ENCODE peak calls at places on chromosomes 11 and 22, in four cellular contexts. R, W, G and Z are unnamed samples.

GRCh38 chr22:17121235-17122195 is at the start of gene TMEM121B:
- DNase-seq in W (peak; percentile 44), R (peak; percentile 71), G (peak; percentile 59), Z (peak; percentile 82)

GRCh38 chr22:33299245-33299956 is 241.2 kb upstream of the SYN3 start:
- DNase-seq in R (no peak), W (peak; percentile 2), G (no peak), Z (no peak)

GRCh38 chr11:32429477-32429876 is 5.9 kb downstream of the WT1 start:
- DNase-seq in R (no peak), W (no peak), G (no peak), Z (no peak)

GRCh38 chr11:4433852-4434251 is 15.2 kb upstream of the OR52K2 start:
- DNase-seq in R (no peak), W (no peak), G (no peak), Z (peak; percentile 50)

GRCh38 chr22:44085743-44086741 is 61.9 kb downstream of the PARVB start:
- DNase-seq in R (peak; percentile 63), G (peak; percentile 66), W (peak; percentile 69), Z (no peak)

GRCh38 chr22:30628491-30628890 is 7.1 kb upstream of the SLC35E4 start:
- DNase-seq in G (no peak), W (no peak), R (no peak), Z (no peak)

GRCh38 chr22:42432020-42432596 is at the start of gene NFAM1:
- DNase-seq in R (peak; percentile 71), W (no peak), G (no peak), Z (peak; percentile 90)

GRCh38 chr22:30245985-30246901 is at the start of gene LIF:
- DNase-seq in G (peak; percentile 71), W (peak; percentile 83), R (peak; percentile 69), Z (no peak)

GRCh38 chr11:113475160-113475761 is at the start of gene DRD2:
- DNase-seq in R (no peak), G (peak; percentile 15), W (peak; percentile 21), Z (no peak)

GRCh38 chr22:19448076-19448607 is 631 bp upstream of the C22orf39 start:
- DNase-seq in W (peak; percentile 92), G (peak; percentile 19), R (no peak), Z (no peak)

GRCh38 chr11:64560941-64561340 is 30.1 kb upstream of the SLC22A12 start:
- DNase-seq in G (no peak), R (no peak), W (no peak), Z (no peak)

GRCh38 chr11:111923351-111923788 is 4.7 kb downstream of the C11orf52 start:
- DNase-seq in G (no peak), W (peak; percentile 50), R (no peak), Z (no peak)

GRCh38 chr22:41305646-41306045 is 4.3 kb downstream of the ZC3H7B start:
- DNase-seq in W (no peak), R (no peak), G (no peak), Z (no peak)

GRCh38 chr22:40597541-40598453 is 38.7 kb downstream of the MRTFA start:
- DNase-seq in G (no peak), W (peak; percentile 27), R (no peak), Z (no peak)

GRCh38 chr11:19458721-19459120 is 218.0 kb upstream of the E2F8 start:
- DNase-seq in W (no peak), R (no peak), G (no peak), Z (no peak)

GRCh38 chr11:123517559-123518364 is 87.7 kb downstream of the GRAMD1B start:
- DNase-seq in G (no peak), R (no peak), W (no peak), Z (no peak)

GRCh38 chr22:49620003-49620556 is 207.6 kb downstream of the BRD1 start:
- DNase-seq in R (peak; percentile 29), W (no peak), G (no peak), Z (peak; percentile 34)

GRCh38 chr11:44621784-44622183 is 56.3 kb downstream of the CD82 start:
- DNase-seq in G (no peak), R (no peak), W (no peak), Z (peak; percentile 38)

GRCh38 chr11:111229604-111230003 is 15.9 kb upstream of the POU2AF2 start:
- DNase-seq in W (peak; percentile 35), G (no peak), R (no peak), Z (no peak)

GRCh38 chr11:105673089-105673488 is 63.2 kb downstream of the GRIA4 start:
- DNase-seq in G (peak; percentile 15), R (no peak), W (peak; percentile 74), Z (no peak)

GRCh38 chr11:73981051-73981805 is 1.4 kb downstream of the UCP2 start:
- DNase-seq in W (no peak), G (no peak), R (no peak), Z (peak; percentile 31)

GRCh38 chr11:501001-501682 is 5.9 kb downstream of the RNH1 start:
- DNase-seq in R (no peak), G (no peak), W (no peak), Z (no peak)

GRCh38 chr11:112555491-112556364 is 295.1 kb upstream of the PLET1 start:
- DNase-seq in G (peak; percentile 67), W (peak; percentile 62), R (peak; percentile 45), Z (no peak)

GRCh38 chr22:43171607-43172006 is 15.3 kb downstream of the TTLL12 start:
- DNase-seq in R (peak; percentile 92), G (no peak), W (no peak), Z (no peak)

GRCh38 chr11:61683961-61684869 is 4.0 kb downstream of the DAGLA start:
- DNase-seq in W (peak; percentile 50), G (no peak), R (no peak), Z (no peak)

GRCh38 chr22:27370987-27371386 is 430.6 kb downstream of the MN1 start:
- DNase-seq in G (no peak), R (no peak), W (no peak), Z (no peak)

GRCh38 chr22:46663436-46664100 is 43.4 kb downstream of the GRAMD4 start:
- DNase-seq in R (no peak), G (no peak), W (no peak), Z (no peak)

GRCh38 chr11:122755941-122756340 is 82.4 kb upstream of the CRTAM start:
- DNase-seq in G (no peak), R (no peak), W (no peak), Z (no peak)

GRCh38 chr11:61377461-61378160 is 14.8 kb upstream of the TMEM216 start:
- DNase-seq in W (peak; percentile 46), G (no peak), R (no peak), Z (no peak)

GRCh38 chr11:2122222-2122906 is 16.8 kb downstream of the IGF2 start:
- DNase-seq in R (peak; percentile 17), G (no peak), W (peak; percentile 55), Z (no peak)

GRCh38 chr11:95143106-95143681 is 53.5 kb downstream of the ENDOD1 start:
- DNase-seq in G (no peak), W (no peak), R (no peak), Z (no peak)

GRCh38 chr22:35903571-35904331 is 124.9 kb downstream of the RBFOX2 start:
- DNase-seq in W (no peak), G (no peak), R (no peak), Z (no peak)

GRCh38 chr22:47408409-47408808 is 646.0 kb downstream of the TBC1D22A start:
- DNase-seq in G (no peak), R (no peak), W (no peak), Z (no peak)

GRCh38 chr22:50621491-50621880 is 6.5 kb downstream of the ARSA start:
- DNase-seq in R (no peak), G (no peak), W (no peak), Z (no peak)

GRCh38 chr11:30788849-30789248 is 202.7 kb upstream of the MPPED2 start:
- DNase-seq in W (no peak), R (no peak), G (no peak), Z (no peak)

GRCh38 chr22:38260760-38261477 is 11.9 kb downstream of the TMEM184B start:
- DNase-seq in W (no peak), G (no peak), R (no peak), Z (no peak)
- TF ChIP-seq CTCF in W (peak; percentile 31), G (no peak), R (no peak), Z (no peak)

GRCh38 chr11:35389897-35390462 is 29.4 kb downstream of the SLC1A2 start:
- DNase-seq in W (no peak), R (no peak), G (peak; percentile 21), Z (no peak)

GRCh38 chr11:35383953-35384352 is 35.4 kb downstream of the SLC1A2 start:
- DNase-seq in W (no peak), R (no peak), G (no peak), Z (no peak)

GRCh38 chr11:35389112-35389511 is 30.2 kb downstream of the SLC1A2 start:
- DNase-seq in R (no peak), W (no peak), G (no peak), Z (no peak)

GRCh38 chr11:35388054-35388453 is 31.3 kb downstream of the SLC1A2 start:
- DNase-seq in W (no peak), R (no peak), G (no peak), Z (no peak)

DNA sequence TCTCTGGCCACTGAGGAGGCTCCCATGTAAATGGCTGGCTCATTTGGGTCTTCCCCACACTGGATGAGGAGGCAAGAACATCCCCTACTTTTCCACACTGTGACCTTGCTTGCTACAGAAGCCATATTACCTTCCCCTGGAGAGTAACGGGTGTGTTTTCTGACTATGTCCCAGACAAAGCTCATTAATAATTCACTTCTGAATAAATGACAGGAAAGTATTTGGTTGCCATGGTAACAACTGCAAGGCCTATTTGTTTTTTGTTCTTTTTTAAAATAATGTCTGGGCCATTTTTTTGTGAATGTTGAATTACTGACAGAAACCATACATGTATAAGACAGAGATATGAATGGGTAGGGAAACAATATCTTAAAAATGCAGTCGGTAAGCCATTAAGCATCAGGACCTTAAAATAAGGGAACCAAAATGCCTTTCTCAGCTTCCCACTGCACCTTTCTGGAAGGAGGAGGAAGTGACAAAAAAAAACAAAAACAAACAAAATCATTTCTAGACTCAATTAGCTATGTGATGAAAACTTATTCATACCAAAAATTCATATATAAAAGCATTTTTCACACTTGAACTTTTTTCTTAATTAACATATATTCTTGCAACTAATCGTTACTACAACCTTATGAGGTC is 31.9 kb downstream of the SLC1A2 start:
- DNase-seq in R (no peak), G (no peak), W (no peak), Z (no peak)
- TF ChIP-seq CTCF in R (no peak), G (no peak), W (no peak), Z (peak; percentile 63)

DNA sequence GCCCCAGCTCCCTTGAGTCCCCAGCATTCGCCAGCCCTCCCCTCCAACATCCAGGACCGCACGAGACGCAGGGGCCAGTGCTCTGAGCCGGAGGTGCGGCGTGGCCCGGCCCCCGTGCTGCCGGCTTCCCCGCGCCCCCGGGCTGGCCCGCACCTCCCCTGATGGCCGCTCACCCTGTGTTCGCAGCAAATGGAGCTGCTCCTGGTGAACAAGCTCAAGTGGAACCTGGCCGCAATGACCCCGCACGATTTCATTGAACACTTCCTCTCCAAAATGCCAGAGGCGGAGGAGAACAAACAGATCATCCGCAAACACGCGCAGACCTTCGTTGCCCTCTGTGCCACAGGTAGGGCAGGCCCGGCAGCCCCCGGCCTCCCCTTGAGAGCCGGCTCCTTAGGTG is 2.7 kb downstream of the CCND1 start:
- DNase-seq in R (no peak), G (no peak), W (no peak), Z (no peak)
- TF ChIP-seq CTCF in R (no peak), G (peak; percentile 16), W (no peak), Z (peak; percentile 57)

GRCh38 chr11:116073854-116074837 is 569.9 kb upstream of the CADM1 start:
- DNase-seq in R (no peak), W (peak; percentile 0), G (no peak), Z (no peak)

GRCh38 chr11:116070555-116070954 is 566.3 kb upstream of the CADM1 start:
- DNase-seq in G (no peak), W (no peak), R (no peak), Z (no peak)

GRCh38 chr11:116071241-116071640 is 567.0 kb upstream of the CADM1 start:
- DNase-seq in R (no peak), W (no peak), G (no peak), Z (no peak)

GRCh38 chr11:116072133-116072532 is 567.9 kb upstream of the CADM1 start:
- DNase-seq in R (no peak), W (no peak), G (no peak), Z (no peak)

GRCh38 chr11:116072776-116073175 is 568.6 kb upstream of the CADM1 start:
- DNase-seq in R (no peak), G (no peak), W (no peak), Z (no peak)
- TF ChIP-seq CTCF in R (no peak), G (no peak), W (no peak), Z (no peak)